ENCODE peak calls at places on chromosomes 4 and X, in six cellular contexts. I is A549, L is K562, Y is endothelial cell of umbilical vein, V is GM12878, F is HepG2. Z is an unnamed sample.

GRCh38 chr4:157076578-157076947 is 613 bp downstream of the GLRB start:
- DNase-seq in L (no peak), I (no peak), Y (peak), F (no peak), V (no peak), Z (no peak)

GRCh38 chrX:37926700-37927099 is 79.3 kb upstream of the DYNLT3 start:
- DNase-seq in I (peak), Y (peak), V (peak), L (peak), F (peak), Z (peak)

GRCh38 chrX:144334577-144334976 is 450.7 kb downstream of the UBE2NL start:
- DNase-seq in F (no peak), I (peak), Y (no peak), L (no peak), V (no peak), Z (peak)

GRCh38 chrX:113873056-113873455 is 710.8 kb upstream of the HTR2C start:
- DNase-seq in L (no peak), I (no peak), F (no peak), Y (no peak), V (no peak), Z (no peak)

GRCh38 chr4:7335363-7336066 is 99.2 kb downstream of the PSAPL1 start:
- DNase-seq in Y (peak), L (peak), F (peak), V (peak), I (peak), Z (peak)

GRCh38 chr4:55673424-55673823 is 37.3 kb upstream of the NMU start:
- DNase-seq in Y (no peak), I (peak), V (no peak), L (no peak), F (no peak), Z (peak)

GRCh38 chr4:13529130-13529919 is 15.0 kb downstream of the NKX3-2 start:
- DNase-seq in L (no peak), Y (no peak), I (no peak), V (no peak), F (no peak), Z (peak)

GRCh38 chrX:64097891-64098290 is 107.6 kb downstream of the AMER1 start:
- DNase-seq in I (no peak), F (no peak), V (no peak), Y (no peak), L (no peak), Z (no peak)

GRCh38 chr4:87220094-87220831 is at the start of gene KLHL8:
- DNase-seq in V (peak), L (peak), Y (peak), F (peak), I (peak), Z (peak)

GRCh38 chr4:148810461-148810860 is 368.2 kb upstream of the NR3C2 start:
- DNase-seq in I (no peak), Y (no peak), L (no peak), F (no peak), V (no peak), Z (no peak)

GRCh38 chrX:17374619-17375360 is at the start of gene NHS:
- DNase-seq in F (no peak), Y (peak), I (peak), V (no peak), L (peak), Z (no peak)

GRCh38 chr4:24582235-24582863 is 2.0 kb downstream of the DHX15 start:
- DNase-seq in V (no peak), L (no peak), I (no peak), Y (peak), F (no peak), Z (peak)

GRCh38 chrX:2894885-2895292 is 34.2 kb downstream of the ARSD start:
- DNase-seq in F (peak), I (peak), L (no peak), V (no peak), Y (no peak), Z (peak)

GRCh38 chr4:149108626-149109025 is 666.4 kb upstream of the NR3C2 start:
- DNase-seq in V (no peak), I (no peak), F (no peak), L (no peak), Y (no peak), Z (no peak)

GRCh38 chrX:153871451-153871850 is 14.5 kb downstream of the L1CAM start:
- DNase-seq in V (no peak), I (no peak), L (no peak), Y (no peak), F (no peak), Z (no peak)

GRCh38 chr4:153514001-153514526 is 47.9 kb downstream of the TMEM131L start:
- DNase-seq in L (no peak), F (no peak), V (no peak), Y (peak), I (peak), Z (no peak)

GRCh38 chrX:13994104-13994503 is 35.6 kb downstream of the GEMIN8 start:
- DNase-seq in I (no peak), L (no peak), V (no peak), F (no peak), Y (no peak), Z (no peak)

GRCh38 chr4:99917575-99917974 is 23.3 kb upstream of the LAMTOR3 start:
- DNase-seq in Y (no peak), F (no peak), I (no peak), L (no peak), V (no peak), Z (no peak)

GRCh38 chr4:139962130-139962684 is 191.8 kb downstream of the MAML3 start:
- DNase-seq in V (no peak), I (no peak), L (no peak), Y (no peak), F (no peak), Z (no peak)

GRCh38 chrX:437636-438390 is 51.1 kb upstream of the PPP2R3B start:
- DNase-seq in Y (no peak), F (no peak), V (no peak), I (no peak), L (no peak), Z (no peak)

GRCh38 chrX:18278448-18278847 is 57.8 kb upstream of the BEND2 start:
- DNase-seq in I (no peak), Y (no peak), F (no peak), V (no peak), L (no peak), Z (no peak)

GRCh38 chrX:73289039-73289438 is 74.4 kb upstream of the NAP1L2 start:
- DNase-seq in I (peak), F (no peak), Y (no peak), L (no peak), V (no peak), Z (peak)

GRCh38 chr4:169225058-169225751 is 45.6 kb downstream of the SH3RF1 start:
- DNase-seq in V (no peak), I (peak), Y (peak), L (no peak), F (no peak), Z (peak)

GRCh38 chr4:78517050-78517652 is 34.4 kb upstream of the ANXA3 start:
- DNase-seq in Y (peak), L (peak), V (no peak), I (peak), F (peak), Z (peak)

GRCh38 chr4:54558889-54559682 is 98.7 kb upstream of the KIT start:
- DNase-seq in L (no peak), F (no peak), I (no peak), Y (no peak), V (no peak), Z (no peak)

GRCh38 chr4:154692311-154692818 is 51.4 kb upstream of the LRAT start:
- DNase-seq in F (no peak), I (no peak), L (no peak), V (no peak), Y (no peak), Z (no peak)

GRCh38 chrX:70033348-70033747 is 16.4 kb downstream of the AWAT2 start:
- DNase-seq in L (peak), Y (peak), V (no peak), I (peak), F (peak), Z (peak)

GRCh38 chr4:104747635-104748034 is 252.9 kb upstream of the CXXC4 start:
- DNase-seq in V (no peak), I (no peak), L (no peak), Y (no peak), F (peak), Z (no peak)

GRCh38 chr4:166324321-166324720 is 451.3 kb downstream of the TLL1 start:
- DNase-seq in I (peak), L (no peak), V (no peak), F (peak), Y (peak), Z (peak)

GRCh38 chr4:154616731-154617130 is 4.3 kb upstream of the FGG start:
- DNase-seq in L (no peak), Y (no peak), F (no peak), V (peak), I (no peak), Z (no peak)

GRCh38 chrX:9522756-9523155 is 57.9 kb downstream of the TBL1X start:
- DNase-seq in Y (no peak), F (no peak), I (no peak), V (no peak), L (no peak), Z (no peak)

GRCh38 chrX:9526965-9527364 is 62.1 kb downstream of the TBL1X start:
- DNase-seq in L (no peak), Y (no peak), F (no peak), I (no peak), V (no peak), Z (no peak)

GRCh38 chrX:9529223-9529622 is 64.4 kb downstream of the TBL1X start:
- DNase-seq in V (no peak), Y (no peak), L (no peak), F (no peak), I (no peak), Z (no peak)

GRCh38 chrX:9528498-9528897 is 63.6 kb downstream of the TBL1X start:
- DNase-seq in I (no peak), V (no peak), L (peak), F (no peak), Y (no peak), Z (no peak)

GRCh38 chrX:9525511-9526248 is 60.8 kb downstream of the TBL1X start:
- DNase-seq in F (no peak), V (no peak), I (no peak), L (no peak), Y (peak), Z (no peak)
- H3K4me3 ChIP-seq in F (no peak), V (no peak), I (no peak), L (no peak), Y (no peak), Z (no peak)

DNA sequence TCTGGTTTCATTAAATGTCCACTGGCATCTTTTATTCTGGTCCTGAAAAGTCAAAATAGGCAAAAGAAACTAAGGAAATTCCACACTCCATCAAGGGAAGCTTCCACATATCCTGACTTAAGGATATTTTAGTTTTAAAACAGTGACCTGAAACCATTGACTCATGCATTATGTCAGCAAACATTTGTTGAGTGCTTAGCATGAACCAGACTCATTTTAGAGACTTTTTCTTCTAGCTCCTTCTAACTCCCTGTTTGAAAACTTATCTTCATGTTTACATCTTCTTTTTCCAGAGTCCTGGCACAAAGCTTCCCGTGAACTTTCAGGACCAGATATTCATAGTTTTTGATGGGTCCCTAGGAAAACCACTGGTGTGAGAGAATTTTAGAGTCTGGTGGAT is 6.8 kb upstream of the CXCL1 start:
- DNase-seq in Y (peak), L (no peak), F (no peak), I (no peak), V (no peak), Z (no peak)
- TF ChIP-seq MYC in Y (no peak), L (no peak), F (no peak), I (no peak), V (no peak), Z (no peak)

DNA sequence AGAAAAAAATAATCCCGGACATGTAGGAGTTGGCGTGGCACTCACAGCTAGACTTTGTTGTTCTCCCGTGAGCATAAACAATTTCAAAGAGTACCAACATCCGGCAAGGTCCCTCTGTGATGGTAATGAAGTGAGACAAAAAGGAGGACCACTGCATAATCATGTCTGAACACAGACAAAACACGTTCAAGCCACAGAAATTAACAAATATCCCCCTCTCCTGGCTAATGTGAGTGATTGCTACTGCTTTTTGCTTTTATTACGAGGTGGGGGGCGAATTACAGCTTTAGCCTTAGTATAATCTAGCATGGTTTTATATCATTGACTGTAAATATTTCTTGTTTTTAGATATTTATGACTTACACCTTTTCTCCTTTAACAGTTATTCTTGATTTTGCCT is 118.5 kb downstream of the PLS3 start:
- DNase-seq in L (peak), F (peak), I (peak), Y (peak), V (no peak), Z (peak)
- TF ChIP-seq CTCF in L (no peak), F (peak), I (peak), Y (peak), V (peak), Z (no peak)

GRCh38 chr4:176084769-176085168 is 19.1 kb downstream of the WDR17 start:
- DNase-seq in F (no peak), I (no peak), L (no peak), Y (no peak), V (no peak), Z (no peak)
- H3K4me3 ChIP-seq in F (no peak), I (no peak), L (no peak), Y (no peak), V (no peak), Z (no peak)

Z was measured in NB4.